ENCODE peak calls at places on chromosomes 11 and 22, in seven cellular contexts. One of them, this sample, is unnamed.

GRCh38 chr11:46026616-46027293 is 94.5 kb downstream of the PHF21A start:
- DNase-seq in GM20000: no peak
- DNase-seq in CD4-positive, alpha-beta T cell: no peak
- DNase-seq in kidney epithelial cell: no peak
- DNase-seq in foreskin fibroblast: peak
- DNase-seq in heart left ventricle: no peak
- DNase-seq in dorsolateral prefrontal cortex: peak
- DNase-seq in this sample: peak

GRCh38 chr11:124879229-124879998 is 14.2 kb downstream of the ROBO3 start:
- DNase-seq in GM20000: no peak
- DNase-seq in kidney epithelial cell: no peak
- DNase-seq in CD4-positive, alpha-beta T cell: no peak
- DNase-seq in foreskin fibroblast: no peak
- DNase-seq in dorsolateral prefrontal cortex: no peak
- DNase-seq in heart left ventricle: no peak
- DNase-seq in this sample: no peak

GRCh38 chr11:60912223-60912850 is 1.6 kb upstream of the TMEM109 start:
- DNase-seq in kidney epithelial cell: no peak
- DNase-seq in CD4-positive, alpha-beta T cell: no peak
- DNase-seq in heart left ventricle: no peak
- DNase-seq in dorsolateral prefrontal cortex: no peak
- DNase-seq in foreskin fibroblast: no peak
- DNase-seq in GM20000: no peak
- DNase-seq in this sample: no peak

GRCh38 chr22:33743756-33744155 is 176.5 kb downstream of the LARGE1 start:
- DNase-seq in heart left ventricle: no peak
- DNase-seq in foreskin fibroblast: no peak
- DNase-seq in GM20000: peak
- DNase-seq in kidney epithelial cell: no peak
- DNase-seq in dorsolateral prefrontal cortex: no peak
- DNase-seq in CD4-positive, alpha-beta T cell: no peak
- DNase-seq in this sample: no peak

GRCh38 chr11:24356501-24356900 is 140.4 kb upstream of the LUZP2 start:
- DNase-seq in dorsolateral prefrontal cortex: no peak
- DNase-seq in foreskin fibroblast: no peak
- DNase-seq in kidney epithelial cell: no peak
- DNase-seq in GM20000: no peak
- DNase-seq in CD4-positive, alpha-beta T cell: no peak
- DNase-seq in heart left ventricle: no peak
- DNase-seq in this sample: peak

GRCh38 chr11:46418751-46419150 is 27.2 kb upstream of the CHRM4 start:
- DNase-seq in CD4-positive, alpha-beta T cell: no peak
- DNase-seq in GM20000: no peak
- DNase-seq in foreskin fibroblast: no peak
- DNase-seq in kidney epithelial cell: no peak
- DNase-seq in heart left ventricle: no peak
- DNase-seq in dorsolateral prefrontal cortex: no peak
- DNase-seq in this sample: no peak

GRCh38 chr11:59810189-59810910 is at the start of gene MRPL16:
- DNase-seq in GM20000: peak
- DNase-seq in CD4-positive, alpha-beta T cell: peak
- DNase-seq in foreskin fibroblast: peak
- DNase-seq in kidney epithelial cell: peak
- DNase-seq in dorsolateral prefrontal cortex: peak
- DNase-seq in heart left ventricle: peak
- DNase-seq in this sample: peak

GRCh38 chr11:45392621-45393183 is 106.6 kb upstream of the SYT13 start:
- DNase-seq in heart left ventricle: no peak
- DNase-seq in kidney epithelial cell: no peak
- DNase-seq in CD4-positive, alpha-beta T cell: no peak
- DNase-seq in foreskin fibroblast: no peak
- DNase-seq in GM20000: no peak
- DNase-seq in dorsolateral prefrontal cortex: no peak
- DNase-seq in this sample: no peak

GRCh38 chr11:13343931-13344717 is 66.5 kb downstream of the BMAL1 start:
- DNase-seq in GM20000: peak
- DNase-seq in dorsolateral prefrontal cortex: peak
- DNase-seq in heart left ventricle: no peak
- DNase-seq in foreskin fibroblast: peak
- DNase-seq in CD4-positive, alpha-beta T cell: peak
- DNase-seq in kidney epithelial cell: no peak
- DNase-seq in this sample: peak

GRCh38 chr11:68804786-68805185 is 36.9 kb downstream of the CPT1A start:
- DNase-seq in CD4-positive, alpha-beta T cell: no peak
- DNase-seq in GM20000: no peak
- DNase-seq in foreskin fibroblast: no peak
- DNase-seq in kidney epithelial cell: no peak
- DNase-seq in dorsolateral prefrontal cortex: no peak
- DNase-seq in heart left ventricle: no peak
- DNase-seq in this sample: no peak

GRCh38 chr11:111954154-111954553 is 17.0 kb downstream of the DIXDC1 start:
- DNase-seq in dorsolateral prefrontal cortex: no peak
- DNase-seq in CD4-positive, alpha-beta T cell: no peak
- DNase-seq in heart left ventricle: no peak
- DNase-seq in foreskin fibroblast: no peak
- DNase-seq in kidney epithelial cell: no peak
- DNase-seq in GM20000: no peak
- DNase-seq in this sample: no peak

GRCh38 chr11:10298342-10298741 is 4.3 kb upstream of the SBF2 start:
- DNase-seq in dorsolateral prefrontal cortex: no peak
- DNase-seq in kidney epithelial cell: peak
- DNase-seq in GM20000: peak
- DNase-seq in CD4-positive, alpha-beta T cell: peak
- DNase-seq in heart left ventricle: no peak
- DNase-seq in foreskin fibroblast: peak
- DNase-seq in this sample: peak

GRCh38 chr11:48079602-48080001 is 99.2 kb downstream of the PTPRJ start:
- DNase-seq in heart left ventricle: no peak
- DNase-seq in GM20000: no peak
- DNase-seq in foreskin fibroblast: no peak
- DNase-seq in CD4-positive, alpha-beta T cell: no peak
- DNase-seq in kidney epithelial cell: no peak
- DNase-seq in dorsolateral prefrontal cortex: no peak
- DNase-seq in this sample: no peak

GRCh38 chr11:112874959-112875358 is 86.3 kb upstream of the NCAM1 start:
- DNase-seq in heart left ventricle: no peak
- DNase-seq in CD4-positive, alpha-beta T cell: no peak
- DNase-seq in GM20000: no peak
- DNase-seq in kidney epithelial cell: no peak
- DNase-seq in dorsolateral prefrontal cortex: no peak
- DNase-seq in foreskin fibroblast: no peak
- DNase-seq in this sample: no peak

GRCh38 chr11:9601041-9601875 is 27.8 kb downstream of the WEE1 start:
- DNase-seq in CD4-positive, alpha-beta T cell: peak
- DNase-seq in GM20000: peak
- DNase-seq in heart left ventricle: no peak
- DNase-seq in kidney epithelial cell: no peak
- DNase-seq in foreskin fibroblast: peak
- DNase-seq in dorsolateral prefrontal cortex: no peak
- DNase-seq in this sample: peak

GRCh38 chr22:25066861-25067435 is 114.4 kb downstream of the KIAA1671 start:
- DNase-seq in foreskin fibroblast: no peak
- DNase-seq in heart left ventricle: no peak
- DNase-seq in CD4-positive, alpha-beta T cell: no peak
- DNase-seq in dorsolateral prefrontal cortex: no peak
- DNase-seq in GM20000: no peak
- DNase-seq in kidney epithelial cell: no peak
- DNase-seq in this sample: no peak

GRCh38 chr11:72330131-72330727 is 86.3 kb upstream of the PHOX2A start:
- DNase-seq in heart left ventricle: no peak
- DNase-seq in kidney epithelial cell: no peak
- DNase-seq in CD4-positive, alpha-beta T cell: no peak
- DNase-seq in dorsolateral prefrontal cortex: no peak
- DNase-seq in GM20000: no peak
- DNase-seq in foreskin fibroblast: no peak
- DNase-seq in this sample: no peak

GRCh38 chr22:35995772-35996171 is 32.9 kb downstream of the RBFOX2 start:
- DNase-seq in kidney epithelial cell: peak
- DNase-seq in GM20000: no peak
- DNase-seq in foreskin fibroblast: peak
- DNase-seq in heart left ventricle: peak
- DNase-seq in CD4-positive, alpha-beta T cell: no peak
- DNase-seq in dorsolateral prefrontal cortex: peak
- DNase-seq in this sample: peak

GRCh38 chr22:29463487-29464088 is 16.4 kb upstream of the NEFH start:
- DNase-seq in heart left ventricle: no peak
- DNase-seq in GM20000: no peak
- DNase-seq in CD4-positive, alpha-beta T cell: no peak
- DNase-seq in foreskin fibroblast: no peak
- DNase-seq in dorsolateral prefrontal cortex: no peak
- DNase-seq in kidney epithelial cell: no peak
- DNase-seq in this sample: no peak

GRCh38 chr11:119684361-119685072 is 44.5 kb downstream of the NECTIN1 start:
- DNase-seq in dorsolateral prefrontal cortex: no peak
- DNase-seq in foreskin fibroblast: peak
- DNase-seq in kidney epithelial cell: peak
- DNase-seq in CD4-positive, alpha-beta T cell: no peak
- DNase-seq in GM20000: peak
- DNase-seq in heart left ventricle: no peak
- DNase-seq in this sample: peak

GRCh38 chr11:95680169-95680929 is 109.2 kb downstream of the FAM76B start:
- DNase-seq in CD4-positive, alpha-beta T cell: no peak
- DNase-seq in kidney epithelial cell: peak
- DNase-seq in dorsolateral prefrontal cortex: no peak
- DNase-seq in heart left ventricle: no peak
- DNase-seq in GM20000: peak
- DNase-seq in foreskin fibroblast: peak
- DNase-seq in this sample: peak

GRCh38 chr11:13776134-13776815 is 107.8 kb downstream of the FAR1 start:
- DNase-seq in CD4-positive, alpha-beta T cell: peak
- DNase-seq in heart left ventricle: no peak
- DNase-seq in GM20000: no peak
- DNase-seq in kidney epithelial cell: no peak
- DNase-seq in foreskin fibroblast: peak
- DNase-seq in dorsolateral prefrontal cortex: no peak
- DNase-seq in this sample: no peak

GRCh38 chr11:121950160-121950559 is 165.9 kb downstream of the BLID start:
- DNase-seq in heart left ventricle: no peak
- DNase-seq in GM20000: no peak
- DNase-seq in foreskin fibroblast: no peak
- DNase-seq in kidney epithelial cell: no peak
- DNase-seq in dorsolateral prefrontal cortex: no peak
- DNase-seq in CD4-positive, alpha-beta T cell: no peak
- DNase-seq in this sample: no peak

GRCh38 chr11:35165416-35166368 is 26.7 kb downstream of the CD44 start:
- DNase-seq in GM20000: peak
- DNase-seq in CD4-positive, alpha-beta T cell: peak
- DNase-seq in heart left ventricle: no peak
- DNase-seq in dorsolateral prefrontal cortex: no peak
- DNase-seq in foreskin fibroblast: peak
- DNase-seq in kidney epithelial cell: no peak
- DNase-seq in this sample: peak

GRCh38 chr22:30868663-30869385 is 99.8 kb downstream of the MORC2 start:
- DNase-seq in heart left ventricle: peak
- DNase-seq in CD4-positive, alpha-beta T cell: no peak
- DNase-seq in dorsolateral prefrontal cortex: peak
- DNase-seq in foreskin fibroblast: peak
- DNase-seq in GM20000: no peak
- DNase-seq in kidney epithelial cell: no peak
- DNase-seq in this sample: peak

DNA sequence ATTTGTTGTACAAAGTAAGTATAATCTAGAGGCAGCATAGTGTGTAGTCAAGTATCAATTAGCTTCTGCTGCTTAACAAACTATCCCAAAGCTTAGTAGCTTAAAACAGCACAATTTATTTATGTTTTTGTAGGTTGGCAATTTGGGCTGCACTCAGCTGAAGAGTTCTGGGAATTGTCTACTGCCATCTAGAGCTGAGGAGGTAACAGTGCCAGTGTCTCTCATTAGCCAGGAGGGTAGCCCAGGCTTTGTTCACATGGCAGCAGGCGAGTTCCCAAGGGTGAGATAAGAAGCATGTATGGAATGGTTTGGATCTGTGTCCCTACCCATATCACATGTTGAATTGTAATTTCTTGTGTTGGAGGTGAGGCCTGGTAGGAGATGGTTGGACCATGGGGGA is 45.8 kb upstream of the SLN start:
- DNase-seq in CD4-positive, alpha-beta T cell: no peak
- DNase-seq in dorsolateral prefrontal cortex: no peak
- DNase-seq in heart left ventricle: no peak
- DNase-seq in GM20000: no peak
- DNase-seq in foreskin fibroblast: no peak
- DNase-seq in kidney epithelial cell: no peak
- DNase-seq in this sample: no peak
- TF ChIP-seq CTCF in CD4-positive, alpha-beta T cell: no peak
- TF ChIP-seq CTCF in dorsolateral prefrontal cortex: no peak
- TF ChIP-seq CTCF in heart left ventricle: no peak
- TF ChIP-seq CTCF in GM20000: no peak
- TF ChIP-seq CTCF in foreskin fibroblast: no peak
- TF ChIP-seq CTCF in kidney epithelial cell: no peak
- TF ChIP-seq CTCF in this sample: peak

GRCh38 chr22:18987765-18988164 is 51.7 kb upstream of the PRODH start:
- DNase-seq in CD4-positive, alpha-beta T cell: no peak
- DNase-seq in dorsolateral prefrontal cortex: peak
- DNase-seq in foreskin fibroblast: no peak
- DNase-seq in GM20000: no peak
- DNase-seq in kidney epithelial cell: no peak
- DNase-seq in heart left ventricle: no peak
- DNase-seq in this sample: no peak
- TF ChIP-seq CTCF in CD4-positive, alpha-beta T cell: no peak
- TF ChIP-seq CTCF in dorsolateral prefrontal cortex: no peak
- TF ChIP-seq CTCF in foreskin fibroblast: peak
- TF ChIP-seq CTCF in GM20000: no peak
- TF ChIP-seq CTCF in kidney epithelial cell: peak
- TF ChIP-seq CTCF in heart left ventricle: peak
- TF ChIP-seq CTCF in this sample: peak

GRCh38 chr22:37661160-37661924 is 2.8 kb downstream of the PDXP start:
- DNase-seq in dorsolateral prefrontal cortex: peak
- DNase-seq in heart left ventricle: no peak
- DNase-seq in kidney epithelial cell: no peak
- DNase-seq in GM20000: no peak
- DNase-seq in foreskin fibroblast: peak
- DNase-seq in CD4-positive, alpha-beta T cell: no peak
- DNase-seq in this sample: peak
- TF ChIP-seq CTCF in dorsolateral prefrontal cortex: peak
- TF ChIP-seq CTCF in heart left ventricle: peak
- TF ChIP-seq CTCF in kidney epithelial cell: peak
- TF ChIP-seq CTCF in GM20000: peak
- TF ChIP-seq CTCF in foreskin fibroblast: peak
- TF ChIP-seq CTCF in CD4-positive, alpha-beta T cell: no peak
- TF ChIP-seq CTCF in this sample: peak

GRCh38 chr11:58390551-58391063 is 16.1 kb downstream of the OR5B3 start:
- DNase-seq in CD4-positive, alpha-beta T cell: no peak
- DNase-seq in kidney epithelial cell: no peak
- DNase-seq in heart left ventricle: peak
- DNase-seq in GM20000: no peak
- DNase-seq in dorsolateral prefrontal cortex: no peak
- DNase-seq in foreskin fibroblast: no peak
- DNase-seq in this sample: no peak

GRCh38 chr11:58394195-58394594 is 12.5 kb downstream of the OR5B3 start:
- DNase-seq in kidney epithelial cell: peak
- DNase-seq in heart left ventricle: no peak
- DNase-seq in foreskin fibroblast: peak
- DNase-seq in CD4-positive, alpha-beta T cell: no peak
- DNase-seq in GM20000: no peak
- DNase-seq in dorsolateral prefrontal cortex: no peak
- DNase-seq in this sample: peak

GRCh38 chr11:58392741-58393140 is 13.9 kb downstream of the OR5B3 start:
- DNase-seq in foreskin fibroblast: no peak
- DNase-seq in kidney epithelial cell: no peak
- DNase-seq in GM20000: no peak
- DNase-seq in dorsolateral prefrontal cortex: no peak
- DNase-seq in CD4-positive, alpha-beta T cell: no peak
- DNase-seq in heart left ventricle: no peak
- DNase-seq in this sample: no peak

GRCh38 chr11:58395581-58395980 is 11.1 kb downstream of the OR5B3 start:
- DNase-seq in GM20000: no peak
- DNase-seq in CD4-positive, alpha-beta T cell: no peak
- DNase-seq in heart left ventricle: no peak
- DNase-seq in dorsolateral prefrontal cortex: no peak
- DNase-seq in foreskin fibroblast: no peak
- DNase-seq in kidney epithelial cell: no peak
- DNase-seq in this sample: peak

GRCh38 chr11:58391879-58392278 is 14.8 kb downstream of the OR5B3 start:
- DNase-seq in dorsolateral prefrontal cortex: no peak
- DNase-seq in CD4-positive, alpha-beta T cell: no peak
- DNase-seq in foreskin fibroblast: peak
- DNase-seq in heart left ventricle: no peak
- DNase-seq in GM20000: no peak
- DNase-seq in kidney epithelial cell: no peak
- DNase-seq in this sample: no peak
- TF ChIP-seq CTCF in dorsolateral prefrontal cortex: no peak
- TF ChIP-seq CTCF in CD4-positive, alpha-beta T cell: no peak
- TF ChIP-seq CTCF in foreskin fibroblast: no peak
- TF ChIP-seq CTCF in heart left ventricle: no peak
- TF ChIP-seq CTCF in GM20000: no peak
- TF ChIP-seq CTCF in kidney epithelial cell: no peak
- TF ChIP-seq CTCF in this sample: no peak

This sample was measured in brain microvascular endothelial cell.